ENCODE peak calls at places on chromosomes 5 and 9, in six cellular contexts. One of them, this sample, is unnamed.

GRCh38 chr9:113568081-113568435 is 104.5 kb downstream of the RGS3 start:
- DNase-seq in lower leg skin: no peak
- DNase-seq in A549: no peak
- DNase-seq in right lobe of liver: peak; percentile 20
- DNase-seq in heart left ventricle: no peak
- DNase-seq in CD4-positive, alpha-beta memory T cell: no peak
- DNase-seq in this sample: no peak

GRCh38 chr9:110797611-110798010 is 129.0 kb downstream of the MUSK start:
- DNase-seq in right lobe of liver: no peak
- DNase-seq in CD4-positive, alpha-beta memory T cell: no peak
- DNase-seq in lower leg skin: no peak
- DNase-seq in A549: peak; percentile 80
- DNase-seq in heart left ventricle: no peak
- DNase-seq in this sample: no peak

GRCh38 chr9:108191065-108191464 is 664.7 kb downstream of the ACTL7B start:
- DNase-seq in lower leg skin: no peak
- DNase-seq in CD4-positive, alpha-beta memory T cell: no peak
- DNase-seq in heart left ventricle: no peak
- DNase-seq in A549: no peak
- DNase-seq in right lobe of liver: no peak
- DNase-seq in this sample: no peak

GRCh38 chr9:137606734-137607138 is 1.2 kb downstream of the ARRDC1 start:
- DNase-seq in heart left ventricle: no peak
- DNase-seq in lower leg skin: no peak
- DNase-seq in A549: no peak
- DNase-seq in CD4-positive, alpha-beta memory T cell: no peak
- DNase-seq in right lobe of liver: no peak
- DNase-seq in this sample: no peak

GRCh38 chr5:79070002-79070567 is 518 bp downstream of the BHMT2 start:
- DNase-seq in heart left ventricle: peak; percentile 19
- DNase-seq in lower leg skin: no peak
- DNase-seq in A549: no peak
- DNase-seq in right lobe of liver: peak; percentile 75
- DNase-seq in CD4-positive, alpha-beta memory T cell: no peak
- DNase-seq in this sample: no peak

GRCh38 chr5:142952236-142952635 is 182.1 kb downstream of the ARHGAP26 start:
- DNase-seq in A549: no peak
- DNase-seq in right lobe of liver: no peak
- DNase-seq in heart left ventricle: no peak
- DNase-seq in lower leg skin: no peak
- DNase-seq in CD4-positive, alpha-beta memory T cell: no peak
- DNase-seq in this sample: no peak

GRCh38 chr5:127492854-127493738 is 24.3 kb upstream of the PRRC1 start:
- DNase-seq in lower leg skin: no peak
- DNase-seq in A549: peak; percentile 52
- DNase-seq in right lobe of liver: no peak
- DNase-seq in CD4-positive, alpha-beta memory T cell: peak; percentile 49
- DNase-seq in heart left ventricle: no peak
- DNase-seq in this sample: no peak

GRCh38 chr9:133202145-133202513 is 6.9 kb downstream of the OBP2B start:
- DNase-seq in lower leg skin: no peak
- DNase-seq in right lobe of liver: peak; percentile 35
- DNase-seq in CD4-positive, alpha-beta memory T cell: no peak
- DNase-seq in A549: no peak
- DNase-seq in heart left ventricle: no peak
- DNase-seq in this sample: no peak

GRCh38 chr5:172544371-172545120 is 90.2 kb upstream of the SH3PXD2B start:
- DNase-seq in heart left ventricle: peak; percentile 8
- DNase-seq in A549: no peak
- DNase-seq in right lobe of liver: peak; percentile 14
- DNase-seq in CD4-positive, alpha-beta memory T cell: no peak
- DNase-seq in lower leg skin: no peak
- DNase-seq in this sample: no peak

GRCh38 chr5:110977927-110978326 is 93.6 kb upstream of the TSLP start:
- DNase-seq in lower leg skin: no peak
- DNase-seq in CD4-positive, alpha-beta memory T cell: no peak
- DNase-seq in A549: no peak
- DNase-seq in right lobe of liver: no peak
- DNase-seq in heart left ventricle: no peak
- DNase-seq in this sample: no peak

GRCh38 chr9:7153566-7153965 is 395.8 kb downstream of the KDM4C start:
- DNase-seq in heart left ventricle: no peak
- DNase-seq in CD4-positive, alpha-beta memory T cell: no peak
- DNase-seq in lower leg skin: no peak
- DNase-seq in A549: no peak
- DNase-seq in right lobe of liver: no peak
- DNase-seq in this sample: no peak

GRCh38 chr5:157130933-157131332 is 11.7 kb downstream of the MED7 start:
- DNase-seq in lower leg skin: no peak
- DNase-seq in heart left ventricle: no peak
- DNase-seq in A549: peak; percentile 44
- DNase-seq in CD4-positive, alpha-beta memory T cell: no peak
- DNase-seq in right lobe of liver: no peak
- DNase-seq in this sample: no peak

GRCh38 chr9:137438591-137439157 is 2.5 kb downstream of the ENTPD8 start:
- DNase-seq in right lobe of liver: no peak
- DNase-seq in heart left ventricle: no peak
- DNase-seq in CD4-positive, alpha-beta memory T cell: no peak
- DNase-seq in A549: no peak
- DNase-seq in lower leg skin: no peak
- DNase-seq in this sample: no peak

GRCh38 chr9:33029106-33029788 is 4.2 kb downstream of the DNAJA1 start:
- DNase-seq in right lobe of liver: no peak
- DNase-seq in heart left ventricle: no peak
- DNase-seq in CD4-positive, alpha-beta memory T cell: no peak
- DNase-seq in lower leg skin: no peak
- DNase-seq in A549: peak; percentile 34
- DNase-seq in this sample: no peak

GRCh38 chr5:94618493-94619328 is at the start of the genes KIAA0825 and SLF1:
- DNase-seq in A549: peak; percentile 87
- DNase-seq in right lobe of liver: peak; percentile 94
- DNase-seq in CD4-positive, alpha-beta memory T cell: peak; percentile 85
- DNase-seq in heart left ventricle: peak; percentile 88
- DNase-seq in lower leg skin: peak; percentile 83
- DNase-seq in this sample: peak; percentile 86

GRCh38 chr5:56279979-56280378 is 46.8 kb upstream of the ANKRD55 start:
- DNase-seq in heart left ventricle: no peak
- DNase-seq in right lobe of liver: no peak
- DNase-seq in A549: peak; percentile 53
- DNase-seq in lower leg skin: no peak
- DNase-seq in CD4-positive, alpha-beta memory T cell: no peak
- DNase-seq in this sample: no peak

GRCh38 chr5:130762031-130762430 is 403.0 kb downstream of the HINT1 start:
- DNase-seq in right lobe of liver: no peak
- DNase-seq in A549: no peak
- DNase-seq in CD4-positive, alpha-beta memory T cell: no peak
- DNase-seq in heart left ventricle: no peak
- DNase-seq in lower leg skin: no peak
- DNase-seq in this sample: no peak

GRCh38 chr9:127778280-127779135 is at the start of gene SH2D3C:
- DNase-seq in heart left ventricle: peak; percentile 76
- DNase-seq in CD4-positive, alpha-beta memory T cell: no peak
- DNase-seq in A549: no peak
- DNase-seq in right lobe of liver: no peak
- DNase-seq in lower leg skin: no peak
- DNase-seq in this sample: no peak

GRCh38 chr9:80796662-80797426 is 892.5 kb downstream of the TLE1 start:
- DNase-seq in CD4-positive, alpha-beta memory T cell: no peak
- DNase-seq in A549: no peak
- DNase-seq in right lobe of liver: no peak
- DNase-seq in heart left ventricle: peak; percentile 25
- DNase-seq in lower leg skin: no peak
- DNase-seq in this sample: no peak

GRCh38 chr5:160188151-160188967 is 40.9 kb upstream of the FABP6 start:
- DNase-seq in heart left ventricle: peak; percentile 62
- DNase-seq in A549: peak; percentile 27
- DNase-seq in right lobe of liver: peak; percentile 49
- DNase-seq in lower leg skin: peak; percentile 39
- DNase-seq in CD4-positive, alpha-beta memory T cell: no peak
- DNase-seq in this sample: no peak

GRCh38 chr5:169142264-169142970 is 158.5 kb downstream of the SLIT3 start:
- DNase-seq in right lobe of liver: peak; percentile 65
- DNase-seq in heart left ventricle: peak; percentile 50
- DNase-seq in CD4-positive, alpha-beta memory T cell: no peak
- DNase-seq in A549: no peak
- DNase-seq in lower leg skin: peak; percentile 53
- DNase-seq in this sample: no peak

GRCh38 chr5:27311544-27311943 is 273.2 kb upstream of the CDH9 start:
- DNase-seq in right lobe of liver: no peak
- DNase-seq in lower leg skin: no peak
- DNase-seq in A549: no peak
- DNase-seq in CD4-positive, alpha-beta memory T cell: no peak
- DNase-seq in heart left ventricle: no peak
- DNase-seq in this sample: no peak

GRCh38 chr5:160743027-160743426 is 109.0 kb downstream of the ATP10B start:
- DNase-seq in right lobe of liver: no peak
- DNase-seq in CD4-positive, alpha-beta memory T cell: no peak
- DNase-seq in A549: no peak
- DNase-seq in heart left ventricle: no peak
- DNase-seq in lower leg skin: no peak
- DNase-seq in this sample: no peak

GRCh38 chr9:77726814-77727213 is 78.7 kb upstream of the GNA14 start:
- DNase-seq in lower leg skin: no peak
- DNase-seq in CD4-positive, alpha-beta memory T cell: no peak
- DNase-seq in heart left ventricle: no peak
- DNase-seq in A549: no peak
- DNase-seq in right lobe of liver: no peak
- DNase-seq in this sample: no peak

GRCh38 chr9:77725820-77726219 is 77.7 kb upstream of the GNA14 start:
- DNase-seq in lower leg skin: no peak
- DNase-seq in CD4-positive, alpha-beta memory T cell: no peak
- DNase-seq in A549: no peak
- DNase-seq in heart left ventricle: no peak
- DNase-seq in right lobe of liver: no peak
- DNase-seq in this sample: no peak

GRCh38 chr9:77725051-77725702 is 77.1 kb upstream of the GNA14 start:
- DNase-seq in CD4-positive, alpha-beta memory T cell: no peak
- DNase-seq in right lobe of liver: no peak
- DNase-seq in heart left ventricle: no peak
- DNase-seq in lower leg skin: no peak
- DNase-seq in A549: no peak
- DNase-seq in this sample: no peak

GRCh38 chr9:77729177-77729576 is 81.1 kb upstream of the GNA14 start:
- DNase-seq in right lobe of liver: no peak
- DNase-seq in heart left ventricle: no peak
- DNase-seq in CD4-positive, alpha-beta memory T cell: no peak
- DNase-seq in lower leg skin: no peak
- DNase-seq in A549: no peak
- DNase-seq in this sample: no peak

DNA sequence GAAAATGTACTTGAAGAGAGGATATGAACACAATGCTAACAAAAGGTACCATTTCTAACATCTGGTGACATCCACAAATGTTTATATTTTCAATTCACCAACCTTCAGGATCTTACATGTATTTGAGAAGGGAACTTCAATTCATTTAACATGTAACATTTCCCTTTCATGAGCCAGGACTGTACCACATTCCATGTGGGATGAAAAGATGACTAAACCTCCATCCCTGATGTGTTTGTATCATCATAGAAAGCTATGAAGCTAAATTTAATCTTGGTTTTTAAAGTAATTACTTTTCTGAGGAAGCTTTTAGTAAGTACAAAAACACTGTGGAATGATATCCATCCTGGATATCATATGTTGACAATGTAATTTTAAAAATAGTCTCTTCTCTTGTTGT is 78.2 kb upstream of the GNA14 start:
- DNase-seq in heart left ventricle: no peak
- DNase-seq in CD4-positive, alpha-beta memory T cell: no peak
- DNase-seq in right lobe of liver: no peak
- DNase-seq in lower leg skin: no peak
- DNase-seq in A549: no peak
- DNase-seq in this sample: no peak
- H3K4me3 ChIP-seq in heart left ventricle: no peak overlapping the region
- H3K4me3 ChIP-seq in CD4-positive, alpha-beta memory T cell: no peak overlapping the region
- H3K4me3 ChIP-seq in right lobe of liver: no peak overlapping the region
- H3K4me3 ChIP-seq in lower leg skin: no peak overlapping the region
- H3K4me3 ChIP-seq in A549: no peak overlapping the region
- H3K4me3 ChIP-seq in this sample: no peak overlapping the region

GRCh38 chr9:126327750-126328120 is 1.1 kb downstream of the MVB12B start:
- DNase-seq in right lobe of liver: peak; percentile 35
- DNase-seq in A549: no peak
- DNase-seq in CD4-positive, alpha-beta memory T cell: no peak
- DNase-seq in lower leg skin: no peak
- DNase-seq in heart left ventricle: no peak
- DNase-seq in this sample: no peak
- H3K4me3 ChIP-seq in right lobe of liver: no peak overlapping the region
- H3K4me3 ChIP-seq in A549: peak overlapping the region; percentile 65
- H3K4me3 ChIP-seq in CD4-positive, alpha-beta memory T cell: no peak overlapping the region
- H3K4me3 ChIP-seq in lower leg skin: no peak overlapping the region
- H3K4me3 ChIP-seq in heart left ventricle: peak overlapping the region; percentile 57
- H3K4me3 ChIP-seq in this sample: peak overlapping the region; percentile 40

DNA sequence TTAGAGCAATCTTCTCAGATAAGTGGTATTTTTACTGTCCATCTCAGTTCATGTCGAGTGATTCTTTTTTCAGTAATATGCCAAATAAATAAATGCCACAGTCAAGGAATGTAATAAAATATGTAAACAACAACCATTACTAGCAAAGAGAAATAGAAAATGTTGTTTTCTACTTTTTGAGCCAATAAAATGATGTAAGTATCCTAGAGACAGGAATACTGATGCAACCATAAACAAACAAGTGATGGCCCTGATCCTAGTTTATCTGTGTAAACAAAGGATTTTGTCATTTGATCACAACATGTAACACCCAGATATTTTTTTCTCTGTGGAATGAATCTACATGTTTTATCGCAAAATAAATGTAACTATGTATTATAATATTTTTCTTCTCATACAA is 1852.8 kb downstream of the EFNA5 start:
- DNase-seq in heart left ventricle: no peak
- DNase-seq in CD4-positive, alpha-beta memory T cell: no peak
- DNase-seq in lower leg skin: no peak
- DNase-seq in A549: peak; percentile 4
- DNase-seq in right lobe of liver: no peak
- DNase-seq in this sample: no peak
- H3K4me3 ChIP-seq in heart left ventricle: no peak overlapping the region
- H3K4me3 ChIP-seq in CD4-positive, alpha-beta memory T cell: no peak overlapping the region
- H3K4me3 ChIP-seq in lower leg skin: no peak overlapping the region
- H3K4me3 ChIP-seq in A549: no peak overlapping the region
- H3K4me3 ChIP-seq in right lobe of liver: no peak overlapping the region
- H3K4me3 ChIP-seq in this sample: no peak overlapping the region

DNA sequence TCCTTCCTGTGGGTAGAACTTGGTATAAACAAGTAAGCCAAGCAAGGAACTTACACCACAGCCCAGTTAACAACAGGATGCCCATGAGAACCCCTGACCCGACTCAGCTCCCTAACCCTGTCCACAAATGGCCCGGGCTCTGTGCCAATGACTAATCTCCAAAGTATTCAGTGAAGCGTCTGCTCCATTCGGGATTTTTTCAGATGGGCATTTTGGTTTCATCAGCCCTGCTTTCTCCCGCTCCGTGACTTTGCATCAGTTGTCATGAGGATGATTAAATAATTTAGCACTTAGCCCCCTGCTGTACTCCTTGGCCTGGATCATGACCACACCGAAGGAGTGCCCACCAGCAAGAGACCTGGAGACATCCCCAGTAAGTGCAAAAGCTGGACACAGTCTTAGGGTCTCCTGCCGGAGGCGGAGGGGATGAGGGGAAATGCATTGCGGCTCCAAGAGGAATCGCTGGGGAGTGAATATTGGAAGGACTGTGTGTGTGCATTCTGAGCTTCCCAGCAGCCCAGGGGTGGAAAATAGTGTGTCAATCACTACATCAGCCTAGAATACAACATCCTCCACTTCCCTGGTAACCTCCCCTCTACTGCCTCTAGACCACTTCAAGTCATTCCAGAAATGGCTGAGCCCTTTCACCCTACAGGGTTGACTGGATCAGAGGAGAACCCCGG is 41.4 kb upstream of the DNAH5 start:
- DNase-seq in right lobe of liver: no peak
- DNase-seq in CD4-positive, alpha-beta memory T cell: no peak
- DNase-seq in A549: peak; percentile 75
- DNase-seq in heart left ventricle: no peak
- DNase-seq in lower leg skin: no peak
- DNase-seq in this sample: peak; percentile 15
- H3K4me3 ChIP-seq in right lobe of liver: no peak overlapping the region
- H3K4me3 ChIP-seq in CD4-positive, alpha-beta memory T cell: no peak overlapping the region
- H3K4me3 ChIP-seq in A549: peak overlapping the region; percentile 25
- H3K4me3 ChIP-seq in heart left ventricle: no peak overlapping the region
- H3K4me3 ChIP-seq in lower leg skin: no peak overlapping the region
- H3K4me3 ChIP-seq in this sample: no peak overlapping the region

This sample was measured in HAP-1.